ENCODE peak calls at places on chromosomes 5 and 9, in seven cellular contexts. One of them, this sample, is unnamed.

GRCh38 chr5:90954951-90955635 is 396.5 kb downstream of the ADGRV1 start:
- DNase-seq in psoas muscle: no peak
- DNase-seq in stomach: no peak
- DNase-seq in LNCaP clone FGC: no peak
- DNase-seq in cardiac muscle cell: no peak
- DNase-seq in AG09309: no peak
- DNase-seq in HFF-Myc: no peak
- DNase-seq in this sample: no peak

GRCh38 chr9:107425110-107426025 is 64.2 kb downstream of the KLF4 start:
- DNase-seq in psoas muscle: peak
- DNase-seq in stomach: peak
- DNase-seq in LNCaP clone FGC: no peak
- DNase-seq in cardiac muscle cell: peak
- DNase-seq in AG09309: peak
- DNase-seq in HFF-Myc: no peak
- DNase-seq in this sample: peak

GRCh38 chr5:68087866-68088265 is 127.7 kb upstream of the PIK3R1 start:
- DNase-seq in psoas muscle: no peak
- DNase-seq in stomach: peak
- DNase-seq in LNCaP clone FGC: peak
- DNase-seq in cardiac muscle cell: peak
- DNase-seq in AG09309: no peak
- DNase-seq in HFF-Myc: no peak
- DNase-seq in this sample: no peak

GRCh38 chr9:129581505-129581904 is 39.4 kb downstream of the C9orf50 start:
- DNase-seq in psoas muscle: no peak
- DNase-seq in stomach: no peak
- DNase-seq in LNCaP clone FGC: no peak
- DNase-seq in cardiac muscle cell: no peak
- DNase-seq in AG09309: no peak
- DNase-seq in HFF-Myc: no peak
- DNase-seq in this sample: no peak

GRCh38 chr5:81017320-81017719 is 57.2 kb downstream of the RASGRF2 start:
- DNase-seq in psoas muscle: no peak
- DNase-seq in stomach: no peak
- DNase-seq in LNCaP clone FGC: no peak
- DNase-seq in cardiac muscle cell: no peak
- DNase-seq in AG09309: no peak
- DNase-seq in HFF-Myc: no peak
- DNase-seq in this sample: no peak

GRCh38 chr9:133716564-133717112 is 21.5 kb downstream of the SARDH start:
- DNase-seq in psoas muscle: peak
- DNase-seq in stomach: no peak
- DNase-seq in LNCaP clone FGC: no peak
- DNase-seq in cardiac muscle cell: peak
- DNase-seq in AG09309: no peak
- DNase-seq in HFF-Myc: no peak
- DNase-seq in this sample: no peak

GRCh38 chr9:86445636-86446035 is 91.4 kb upstream of the TUT7 start:
- DNase-seq in psoas muscle: no peak
- DNase-seq in stomach: no peak
- DNase-seq in LNCaP clone FGC: no peak
- DNase-seq in cardiac muscle cell: no peak
- DNase-seq in AG09309: no peak
- DNase-seq in HFF-Myc: no peak
- DNase-seq in this sample: no peak

GRCh38 chr9:36386396-36386795 is 13.7 kb downstream of the RNF38 start:
- DNase-seq in psoas muscle: no peak
- DNase-seq in stomach: no peak
- DNase-seq in LNCaP clone FGC: no peak
- DNase-seq in cardiac muscle cell: no peak
- DNase-seq in AG09309: no peak
- DNase-seq in HFF-Myc: no peak
- DNase-seq in this sample: no peak

GRCh38 chr9:127395491-127396252 is 1.3 kb upstream of the SLC2A8 start:
- DNase-seq in psoas muscle: no peak
- DNase-seq in stomach: no peak
- DNase-seq in LNCaP clone FGC: no peak
- DNase-seq in cardiac muscle cell: no peak
- DNase-seq in AG09309: no peak
- DNase-seq in HFF-Myc: no peak
- DNase-seq in this sample: no peak
- H3K4me3 ChIP-seq in psoas muscle: peak
- H3K4me3 ChIP-seq in stomach: peak
- H3K4me3 ChIP-seq in LNCaP clone FGC: peak
- H3K4me3 ChIP-seq in cardiac muscle cell: peak
- H3K4me3 ChIP-seq in AG09309: no peak
- H3K4me3 ChIP-seq in HFF-Myc: no peak
- H3K4me3 ChIP-seq in this sample: peak

GRCh38 chr5:180441577-180441976 is 52.6 kb upstream of the CNOT6 start:
- DNase-seq in psoas muscle: peak
- DNase-seq in stomach: peak
- DNase-seq in LNCaP clone FGC: no peak
- DNase-seq in cardiac muscle cell: peak
- DNase-seq in AG09309: peak
- DNase-seq in HFF-Myc: no peak
- DNase-seq in this sample: peak

GRCh38 chr5:180436936-180437335 is 57.2 kb upstream of the CNOT6 start:
- DNase-seq in psoas muscle: no peak
- DNase-seq in stomach: peak
- DNase-seq in LNCaP clone FGC: no peak
- DNase-seq in cardiac muscle cell: no peak
- DNase-seq in AG09309: no peak
- DNase-seq in HFF-Myc: no peak
- DNase-seq in this sample: no peak

GRCh38 chr5:180437336-180437735 is 56.8 kb upstream of the CNOT6 start:
- DNase-seq in psoas muscle: no peak
- DNase-seq in stomach: peak
- DNase-seq in LNCaP clone FGC: no peak
- DNase-seq in cardiac muscle cell: no peak
- DNase-seq in AG09309: no peak
- DNase-seq in HFF-Myc: no peak
- DNase-seq in this sample: no peak

GRCh38 chr5:180438785-180439780 is 55.1 kb upstream of the CNOT6 start:
- DNase-seq in psoas muscle: no peak
- DNase-seq in stomach: peak
- DNase-seq in LNCaP clone FGC: no peak
- DNase-seq in cardiac muscle cell: no peak
- DNase-seq in AG09309: no peak
- DNase-seq in HFF-Myc: no peak
- DNase-seq in this sample: no peak

GRCh38 chr5:180439911-180440769 is 54.0 kb upstream of the CNOT6 start:
- DNase-seq in psoas muscle: no peak
- DNase-seq in stomach: peak
- DNase-seq in LNCaP clone FGC: peak
- DNase-seq in cardiac muscle cell: no peak
- DNase-seq in AG09309: no peak
- DNase-seq in HFF-Myc: no peak
- DNase-seq in this sample: no peak
- TF ChIP-seq CTCF in psoas muscle: no peak
- TF ChIP-seq CTCF in stomach: no peak
- TF ChIP-seq CTCF in LNCaP clone FGC: no peak
- TF ChIP-seq CTCF in cardiac muscle cell: peak
- TF ChIP-seq CTCF in AG09309: no peak
- TF ChIP-seq CTCF in HFF-Myc: no peak
- TF ChIP-seq CTCF in this sample: no peak

GRCh38 chr5:61931236-61931635 is 374.8 kb upstream of the KIF2A start:
- DNase-seq in psoas muscle: no peak
- DNase-seq in stomach: no peak
- DNase-seq in LNCaP clone FGC: no peak
- DNase-seq in cardiac muscle cell: no peak
- DNase-seq in AG09309: no peak
- DNase-seq in HFF-Myc: no peak
- DNase-seq in this sample: no peak

GRCh38 chr5:61933787-61934626 is 372.0 kb upstream of the KIF2A start:
- DNase-seq in psoas muscle: no peak
- DNase-seq in stomach: peak
- DNase-seq in LNCaP clone FGC: peak
- DNase-seq in cardiac muscle cell: peak
- DNase-seq in AG09309: no peak
- DNase-seq in HFF-Myc: peak
- DNase-seq in this sample: no peak
- H3K4me3 ChIP-seq in psoas muscle: no peak
- H3K4me3 ChIP-seq in stomach: no peak
- H3K4me3 ChIP-seq in LNCaP clone FGC: no peak
- H3K4me3 ChIP-seq in cardiac muscle cell: no peak
- H3K4me3 ChIP-seq in AG09309: no peak
- H3K4me3 ChIP-seq in HFF-Myc: no peak
- H3K4me3 ChIP-seq in this sample: no peak

GRCh38 chr9:72753261-72753893 is 199.5 kb downstream of the ALDH1A1 start:
- DNase-seq in psoas muscle: no peak
- DNase-seq in stomach: no peak
- DNase-seq in LNCaP clone FGC: no peak
- DNase-seq in cardiac muscle cell: peak
- DNase-seq in AG09309: no peak
- DNase-seq in HFF-Myc: no peak
- DNase-seq in this sample: no peak
- TF ChIP-seq CTCF in psoas muscle: peak
- TF ChIP-seq CTCF in stomach: no peak
- TF ChIP-seq CTCF in LNCaP clone FGC: peak
- TF ChIP-seq CTCF in cardiac muscle cell: peak
- TF ChIP-seq CTCF in AG09309: peak
- TF ChIP-seq CTCF in HFF-Myc: no peak
- TF ChIP-seq CTCF in this sample: peak

DNA sequence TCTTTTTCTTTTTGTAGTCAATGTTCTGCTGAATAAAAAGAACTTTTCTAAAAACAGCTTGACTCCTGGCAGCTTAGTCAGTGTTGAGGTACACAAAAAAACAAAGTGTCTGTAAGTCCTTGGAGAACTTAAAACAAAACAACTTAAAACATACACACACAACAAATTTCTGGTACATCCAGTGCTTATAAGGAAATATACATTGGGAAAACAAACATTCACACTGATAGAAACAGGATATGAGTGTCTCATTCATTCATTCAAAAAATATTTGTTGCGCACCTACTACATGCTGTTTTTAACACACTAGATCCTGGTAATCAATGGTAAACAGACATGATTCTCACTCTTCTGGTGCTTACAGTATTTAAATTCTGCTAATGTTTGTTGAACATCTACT is 27.4 kb upstream of the MEGF9 start:
- DNase-seq in psoas muscle: no peak
- DNase-seq in stomach: no peak
- DNase-seq in LNCaP clone FGC: no peak
- DNase-seq in cardiac muscle cell: no peak
- DNase-seq in AG09309: no peak
- DNase-seq in HFF-Myc: no peak
- DNase-seq in this sample: no peak
- H3K4me3 ChIP-seq in psoas muscle: no peak
- H3K4me3 ChIP-seq in stomach: no peak
- H3K4me3 ChIP-seq in LNCaP clone FGC: no peak
- H3K4me3 ChIP-seq in cardiac muscle cell: no peak
- H3K4me3 ChIP-seq in AG09309: no peak
- H3K4me3 ChIP-seq in HFF-Myc: no peak
- H3K4me3 ChIP-seq in this sample: no peak

DNA sequence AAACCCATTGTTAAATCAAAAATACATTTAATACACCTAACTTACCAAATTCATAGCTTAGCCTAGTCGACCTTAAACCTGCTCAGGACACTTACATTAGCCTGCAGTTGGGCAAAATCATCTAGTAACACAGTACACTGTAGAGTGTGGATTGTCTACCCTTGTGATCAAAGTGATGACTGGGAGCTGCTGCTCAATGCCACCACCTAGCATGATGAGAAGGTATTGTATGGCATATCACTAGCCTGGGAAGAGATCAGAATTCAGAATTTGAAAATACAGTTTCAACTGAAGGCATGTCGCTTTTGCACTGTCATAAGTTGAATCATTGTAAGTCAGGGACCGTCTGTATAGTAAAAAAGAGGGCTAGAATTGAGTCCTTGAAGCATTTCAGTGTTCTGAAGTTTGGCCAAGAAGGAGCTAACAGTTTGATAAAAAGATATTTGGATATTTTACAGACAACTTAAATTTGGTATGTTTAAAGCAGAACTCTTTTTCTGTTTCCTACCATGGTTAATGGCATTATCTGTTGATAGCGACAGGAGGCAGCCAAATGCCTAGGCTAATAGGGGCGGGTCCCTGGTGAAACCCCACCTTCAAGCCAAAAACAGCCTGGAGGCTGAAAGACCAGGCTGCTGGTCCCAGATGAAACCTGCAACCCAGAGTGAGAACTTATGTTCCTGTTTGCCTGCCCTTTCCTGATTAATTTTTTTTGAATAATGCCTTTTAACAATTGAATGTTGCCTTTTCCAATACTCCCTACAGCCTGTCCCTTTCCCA is 23.0 kb downstream of the SMIM15 start:
- DNase-seq in psoas muscle: no peak
- DNase-seq in stomach: no peak
- DNase-seq in LNCaP clone FGC: no peak
- DNase-seq in cardiac muscle cell: peak
- DNase-seq in AG09309: no peak
- DNase-seq in HFF-Myc: no peak
- DNase-seq in this sample: no peak
- TF ChIP-seq CTCF in psoas muscle: no peak
- TF ChIP-seq CTCF in stomach: no peak
- TF ChIP-seq CTCF in LNCaP clone FGC: peak
- TF ChIP-seq CTCF in cardiac muscle cell: peak
- TF ChIP-seq CTCF in AG09309: peak
- TF ChIP-seq CTCF in HFF-Myc: peak
- TF ChIP-seq CTCF in this sample: peak

DNA sequence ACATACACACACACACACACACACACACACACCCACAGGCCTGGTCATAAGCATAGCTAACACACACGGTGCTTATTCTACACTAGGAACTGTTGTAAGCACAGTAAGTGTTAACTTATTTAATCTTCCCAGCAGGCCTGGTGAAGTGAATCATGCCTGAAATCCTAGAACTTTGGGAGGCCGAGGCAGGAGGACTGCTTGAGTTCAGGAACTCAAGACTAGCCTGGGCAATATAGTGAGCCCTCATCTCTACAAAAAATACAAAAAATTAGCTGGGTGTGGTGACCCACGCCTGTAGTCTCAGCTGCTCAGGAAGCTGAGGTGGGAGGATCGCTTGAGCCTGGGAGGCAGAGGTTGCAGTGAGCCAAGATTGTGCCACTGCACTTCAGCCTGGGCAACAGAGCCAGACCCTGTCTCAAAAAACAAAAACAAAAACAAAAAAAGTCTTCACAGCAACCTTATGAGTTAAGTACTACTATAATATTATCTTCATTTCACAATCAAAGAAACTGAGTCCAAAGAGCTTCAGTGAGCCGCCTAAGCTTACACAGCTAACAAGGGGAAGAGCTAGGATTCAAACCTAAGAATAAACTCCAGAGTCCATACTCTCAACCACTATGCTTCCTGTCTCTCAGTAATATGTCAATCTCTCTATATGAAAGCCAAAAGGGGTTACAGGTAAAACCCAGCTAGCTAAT is 2.3 kb downstream of the MEGF9 start:
- DNase-seq in psoas muscle: no peak
- DNase-seq in stomach: no peak
- DNase-seq in LNCaP clone FGC: no peak
- DNase-seq in cardiac muscle cell: no peak
- DNase-seq in AG09309: no peak
- DNase-seq in HFF-Myc: no peak
- DNase-seq in this sample: no peak
- H3K4me3 ChIP-seq in psoas muscle: peak
- H3K4me3 ChIP-seq in stomach: peak
- H3K4me3 ChIP-seq in LNCaP clone FGC: no peak
- H3K4me3 ChIP-seq in cardiac muscle cell: no peak
- H3K4me3 ChIP-seq in AG09309: no peak
- H3K4me3 ChIP-seq in HFF-Myc: no peak
- H3K4me3 ChIP-seq in this sample: peak

This sample was measured in epithelial cell of proximal tubule.